ENCODE peak calls at places on chromosomes 16 and 17, in four cellular contexts. T is PC-9; M is CD8-positive, alpha-beta T cell; J is uterus. O is an unnamed sample.

GRCh38 chr16:3188925-3189825 is 1.2 kb downstream of the OR1F1 start:
- DNase-seq in T (peak), M (no peak), J (no peak), O (peak)

GRCh38 chr17:48470388-48471034 is 40.5 kb upstream of the SKAP1 start:
- DNase-seq in J (no peak), T (no peak), M (no peak), O (peak)

GRCh38 chr16:76729525-76729924 is 452.3 kb downstream of the CNTNAP4 start:
- DNase-seq in J (no peak), M (no peak), T (no peak), O (no peak)

GRCh38 chr16:73125860-73126259 is 77.9 kb upstream of the ZFHX3 start:
- DNase-seq in M (no peak), J (no peak), T (no peak), O (no peak)

GRCh38 chr17:20852541-20853370 is 190.1 kb downstream of the USP22 start:
- DNase-seq in M (no peak), J (peak), T (peak), O (peak)

GRCh38 chr16:31143036-31143888 is 6.6 kb downstream of the PRSS36 start:
- DNase-seq in M (no peak), J (peak), T (no peak), O (no peak)

GRCh38 chr17:72362466-72363335 is 241.9 kb downstream of the SOX9 start:
- DNase-seq in T (no peak), J (no peak), M (no peak), O (peak)

GRCh38 chr16:72404299-72404698 is 232.3 kb upstream of the PMFBP1 start:
- DNase-seq in T (no peak), M (no peak), J (no peak), O (no peak)

GRCh38 chr16:81137012-81137335 is 40.8 kb upstream of the GCSH start:
- DNase-seq in J (no peak), M (no peak), T (no peak), O (peak)

GRCh38 chr16:55257971-55258613 is 65.9 kb upstream of the IRX6 start:
- DNase-seq in T (peak), J (no peak), M (peak), O (peak)

GRCh38 chr17:82936768-82937171 is 96.9 kb upstream of the ZNF750 start:
- DNase-seq in T (no peak), M (no peak), J (peak), O (no peak)

GRCh38 chr16:86071611-86072240 is 172.8 kb downstream of the IRF8 start:
- DNase-seq in M (no peak), J (no peak), T (no peak), O (no peak)

GRCh38 chr17:50221500-50222480 is 20.4 kb upstream of the COL1A1 start:
- DNase-seq in T (no peak), J (peak), M (no peak), O (no peak)

GRCh38 chr16:47777191-47777590 is 316.1 kb downstream of the PHKB start:
- DNase-seq in M (no peak), T (no peak), J (no peak), O (peak)

GRCh38 chr17:16950488-16950887 is 21.4 kb downstream of the TNFRSF13B start:
- DNase-seq in T (no peak), M (no peak), J (no peak), O (no peak)

GRCh38 chr16:30065943-30066881 is 652 bp downstream of the ALDOA start:
- DNase-seq in J (peak), T (no peak), M (peak), O (peak)

GRCh38 chr17:35432176-35433074 is at the start of gene SLFN12:
- DNase-seq in M (peak), T (peak), J (peak), O (peak)

GRCh38 chr16:21590791-21591190 is 8.6 kb upstream of the METTL9 start:
- DNase-seq in M (no peak), T (no peak), J (no peak), O (peak)

GRCh38 chr16:56368545-56368944 is 56.8 kb downstream of the AMFR start:
- DNase-seq in M (no peak), T (no peak), J (no peak), O (no peak)

GRCh38 chr17:49180998-49181635 is 29.3 kb downstream of the GNGT2 start:
- DNase-seq in J (no peak), T (no peak), M (no peak), O (no peak)

GRCh38 chr17:82257473-82257872 is 16.0 kb downstream of the CSNK1D start:
- DNase-seq in M (peak), T (no peak), J (no peak), O (peak)

GRCh38 chr17:82092995-82093751 is 4.9 kb downstream of the FASN start:
- DNase-seq in J (no peak), M (no peak), T (no peak), O (no peak)

GRCh38 chr16:10126686-10127085 is 55.5 kb downstream of the GRIN2A start:
- DNase-seq in T (no peak), J (peak), M (no peak), O (no peak)

GRCh38 chr17:77824780-77825280 is 133.7 kb upstream of the TNRC6C start:
- DNase-seq in T (no peak), M (no peak), J (no peak), O (no peak)

GRCh38 chr17:39553326-39553945 is 54.3 kb downstream of the NEUROD2 start:
- DNase-seq in T (peak), J (no peak), M (no peak), O (peak)

GRCh38 chr17:9890124-9890523 is 14.9 kb downstream of the RCVRN start:
- DNase-seq in T (peak), M (no peak), J (no peak), O (peak)

GRCh38 chr16:83781-84615 is 6.0 kb downstream of the MPG start:
- DNase-seq in M (peak), T (peak), J (no peak), O (no peak)

GRCh38 chr16:26710475-26710874 is 356.3 kb upstream of the C16orf82 start:
- DNase-seq in T (no peak), M (no peak), J (no peak), O (no peak)

GRCh38 chr16:89670496-89671431 is 13.1 kb downstream of the SPATA33 start:
- DNase-seq in M (no peak), J (no peak), T (no peak), O (peak)

GRCh38 chr17:35731239-35731931 is at the start of gene RASL10B:
- DNase-seq in T (no peak), J (peak), M (peak), O (peak)

GRCh38 chr17:46163929-46164594 is 29.2 kb downstream of the KANSL1 start:
- DNase-seq in M (no peak), T (no peak), J (no peak), O (no peak)

GRCh38 chr17:80855968-80856862 is 135.4 kb upstream of the CHMP6 start:
- DNase-seq in M (peak), J (peak), T (peak), O (no peak)

GRCh38 chr16:58299757-58300349 is 5.0 kb upstream of the PRSS54 start:
- DNase-seq in J (no peak), M (no peak), T (peak), O (peak)

GRCh38 chr17:76237859-76238313 is 2.4 kb downstream of the RNF157 start:
- DNase-seq in M (no peak), T (no peak), J (no peak), O (no peak)

GRCh38 chr16:10326647-10327046 is 59.2 kb upstream of the ATF7IP2 start:
- DNase-seq in J (no peak), M (no peak), T (no peak), O (no peak)

GRCh38 chr17:61570118-61570517 is 20.9 kb downstream of the NACA2 start:
- DNase-seq in J (no peak), T (no peak), M (no peak), O (no peak)

GRCh38 chr16:49638696-49639629 is 216.9 kb downstream of the ZNF423 start:
- DNase-seq in T (no peak), J (no peak), M (no peak), O (peak)

GRCh38 chr16:49643429-49644142 is 212.3 kb downstream of the ZNF423 start:
- DNase-seq in M (no peak), J (no peak), T (no peak), O (peak)

GRCh38 chr16:49639739-49640388 is 216.0 kb downstream of the ZNF423 start:
- DNase-seq in T (no peak), M (no peak), J (peak), O (peak)

GRCh38 chr16:49640606-49641005 is 215.3 kb downstream of the ZNF423 start:
- DNase-seq in J (no peak), T (no peak), M (no peak), O (no peak)

GRCh38 chr16:49641250-49641649 is 214.7 kb downstream of the ZNF423 start:
- DNase-seq in T (no peak), M (no peak), J (no peak), O (no peak)
- H3K27ac ChIP-seq in T (no peak), M (no peak), J (peak), O (no peak)

GRCh38 chr17:41692722-41693521 is 4.2 kb downstream of the EIF1 start:
- DNase-seq in J (no peak), M (no peak), T (no peak), O (no peak)

GRCh38 chr17:41689497-41690299 is 1.0 kb downstream of the EIF1 start:
- DNase-seq in T (peak), M (peak), J (peak), O (peak)

GRCh38 chr17:41688641-41689496 is at the start of gene EIF1:
- DNase-seq in T (peak), J (peak), M (peak), O (peak)

GRCh38 chr17:41690497-41690896 is 1.8 kb downstream of the EIF1 start:
- DNase-seq in M (no peak), J (no peak), T (no peak), O (no peak)

DNA sequence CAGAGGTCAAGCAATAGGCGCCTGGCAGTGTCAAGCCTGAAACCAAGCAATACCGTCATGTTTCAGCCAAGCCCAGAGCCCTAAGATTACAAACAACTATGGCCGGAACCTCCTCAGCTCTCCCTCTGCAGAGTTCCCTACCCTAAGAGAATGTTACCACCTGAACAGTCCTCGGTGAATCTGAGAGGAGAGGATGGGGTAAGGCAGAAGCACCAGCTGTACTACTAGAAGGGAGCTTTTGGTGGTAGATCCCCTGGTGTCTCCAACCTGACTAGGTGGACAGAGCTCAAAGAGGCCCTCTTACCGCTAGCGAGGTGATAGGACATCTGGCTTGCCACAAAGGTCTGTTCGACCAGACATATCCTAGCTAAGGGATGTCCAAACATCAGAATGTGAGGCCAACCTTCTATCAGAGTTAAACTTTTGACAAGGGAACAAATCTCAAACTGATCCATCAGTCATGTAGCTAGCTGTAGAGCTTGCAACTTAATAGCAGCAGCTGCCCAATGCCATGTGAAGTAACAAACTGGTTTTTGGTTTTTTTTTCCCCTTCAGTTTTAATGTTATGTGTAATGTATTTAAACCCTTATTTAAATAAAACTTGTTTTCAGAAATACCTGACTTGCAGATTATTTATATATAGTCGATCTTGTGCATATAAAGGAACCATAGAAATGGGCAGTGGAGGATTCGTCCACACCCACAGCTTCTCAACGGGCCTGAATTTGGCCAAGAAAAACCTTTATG is 2.5 kb downstream of the EIF1 start:
- DNase-seq in J (no peak), M (no peak), T (no peak), O (no peak)
- H3K4me3 ChIP-seq in J (no peak), M (no peak), T (peak), O (no peak)

DNA sequence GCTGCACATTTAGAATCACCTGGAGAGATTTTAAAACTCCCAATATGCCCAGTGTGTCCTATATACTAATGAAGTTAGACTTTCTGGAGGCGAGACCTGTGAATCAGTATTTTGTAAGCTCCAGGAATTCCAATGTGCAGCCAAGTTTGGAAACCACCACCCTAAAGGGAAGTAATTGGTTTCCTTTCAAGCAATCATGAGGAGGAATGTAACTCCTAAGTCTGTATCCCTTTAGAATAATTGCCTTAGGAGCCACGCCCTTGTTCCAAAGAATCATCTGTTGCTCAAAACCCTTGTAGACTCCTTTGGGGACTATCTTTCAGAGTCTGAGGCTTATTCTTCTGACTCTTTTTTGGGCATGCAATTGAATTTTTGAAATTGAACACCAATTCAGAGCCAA is 84.4 kb downstream of the DNAH9 start:
- DNase-seq in M (no peak), T (no peak), J (no peak), O (no peak)
- TF ChIP-seq CTCF in M (no peak), T (no peak), J (no peak), O (no peak)

GRCh38 chr16:64882385-64882784 is 239.5 kb downstream of the CDH11 start:
- DNase-seq in T (no peak), J (peak), M (no peak), O (peak)
- H3K27ac ChIP-seq in T (no peak), J (no peak), M (no peak), O (no peak)

GRCh38 chr17:8152981-8153549 is 861 bp upstream of the PER1 start:
- DNase-seq in T (no peak), J (peak), M (no peak), O (no peak)
- H3K4me3 ChIP-seq in T (no peak), J (peak), M (no peak), O (no peak)

DNA sequence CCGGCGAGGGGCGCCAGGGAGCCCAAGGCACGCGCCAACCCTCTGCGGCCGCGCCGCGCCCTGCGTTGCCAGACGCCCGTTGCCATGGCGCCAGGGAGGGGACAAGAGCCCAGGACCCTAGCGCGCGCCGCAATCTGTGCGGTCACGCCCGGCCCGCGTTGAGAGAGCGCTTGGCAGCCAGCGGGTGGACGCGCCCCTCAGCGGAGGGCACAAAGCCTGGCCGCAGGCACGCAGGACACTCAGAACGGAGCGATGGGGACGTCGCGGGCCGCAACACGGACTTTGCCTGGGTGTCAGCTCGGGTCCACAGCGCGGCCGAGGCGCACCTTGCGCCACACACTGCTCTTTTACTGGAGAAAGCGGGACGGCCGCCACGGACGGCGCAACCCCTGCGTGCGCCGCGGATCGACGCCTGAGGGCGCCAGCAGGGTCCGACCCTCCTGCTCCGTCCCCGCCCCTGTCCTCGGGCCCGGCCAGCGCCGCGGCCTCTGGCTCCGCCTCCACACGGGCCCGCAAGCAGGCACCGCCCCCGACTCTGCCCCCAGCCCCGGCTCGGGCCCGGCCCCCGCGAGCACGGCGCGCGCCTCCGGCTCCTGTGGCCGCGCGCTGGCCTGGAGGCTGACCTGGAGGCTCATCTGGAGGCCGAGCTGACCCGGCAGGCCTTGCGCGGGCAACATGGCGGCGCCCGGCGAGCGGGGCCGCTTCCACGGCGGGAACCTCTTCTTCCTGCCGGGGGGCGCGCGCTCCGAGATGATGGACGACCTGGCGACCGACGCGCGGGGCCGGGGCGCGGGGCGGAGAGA is at the start of gene GFER:
- DNase-seq in T (peak), M (peak), J (peak), O (peak)
- TF ChIP-seq CTCF in T (no peak), M (no peak), J (peak), O (peak)

GRCh38 chr17:14871921-14872320 is 393.2 kb downstream of the PMP22 start:
- DNase-seq in M (no peak), J (no peak), T (no peak), O (peak)

GRCh38 chr17:14864127-14864526 is 401.0 kb downstream of the PMP22 start:
- DNase-seq in J (no peak), M (no peak), T (no peak), O (no peak)

GRCh38 chr17:14866266-14866665 is 398.9 kb downstream of the PMP22 start:
- DNase-seq in T (no peak), M (no peak), J (no peak), O (no peak)
- H3K27ac ChIP-seq in T (no peak), M (no peak), J (no peak), O (no peak)

GRCh38 chr16:50679266-50679665 is 1.8 kb downstream of the SNX20 start:
- DNase-seq in J (no peak), M (no peak), T (no peak), O (no peak)

GRCh38 chr16:50679676-50680555 is 1.2 kb downstream of the SNX20 start:
- DNase-seq in T (no peak), J (no peak), M (no peak), O (no peak)

GRCh38 chr16:50680907-50681885 is at the start of gene SNX20:
- DNase-seq in M (peak), T (no peak), J (no peak), O (no peak)

GRCh38 chr16:50677351-50677750 is 3.8 kb downstream of the SNX20 start:
- DNase-seq in T (no peak), J (no peak), M (no peak), O (no peak)

GRCh38 chr16:50680556-50680893 is 587 bp downstream of the SNX20 start:
- DNase-seq in J (no peak), M (no peak), T (no peak), O (no peak)
- H3K4me3 ChIP-seq in J (no peak), M (peak), T (no peak), O (no peak)

DNA sequence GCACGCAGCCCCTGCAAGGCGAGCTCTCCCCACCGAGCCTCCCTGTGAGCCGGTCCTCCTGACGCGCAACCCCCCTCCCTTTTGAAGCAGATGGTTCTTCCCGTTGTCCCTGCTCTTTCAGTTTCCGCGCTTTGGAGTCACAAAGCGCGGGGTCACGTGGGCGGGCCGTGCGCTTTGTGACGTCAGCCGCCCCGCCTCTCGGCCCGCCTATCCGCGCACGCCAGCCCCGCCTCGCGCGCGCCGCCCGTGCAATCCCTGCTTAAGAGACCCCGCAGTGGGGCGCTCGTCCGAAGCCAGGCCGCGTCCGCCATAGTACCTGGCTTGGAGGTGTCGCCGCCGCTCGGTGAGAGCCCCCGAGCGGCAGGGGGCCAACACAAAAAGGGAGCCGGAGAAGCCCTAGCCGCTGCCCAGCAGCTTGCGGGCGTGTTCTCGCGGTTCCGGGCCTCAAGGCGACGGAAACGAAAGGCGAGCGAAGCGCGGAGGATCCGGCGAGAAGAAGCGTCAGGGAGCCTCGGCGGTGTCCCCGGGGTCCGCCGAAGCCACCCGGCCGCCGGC is at the start of gene RBBP6:
- DNase-seq in T (peak), M (peak), J (peak), O (peak)
- TF ChIP-seq CTCF in T (peak), M (peak), J (peak), O (peak)

O was measured in cardiac muscle cell.